ENCODE peak calls at places on chromosomes 2 and 18, in five cellular contexts. O is neuronal stem cell, Q is right cardiac atrium, N is upper lobe of right lung, J is kidney. X is an unnamed sample. For H3K9me3, the result is how much of the 10 kb centered on the place peaks cover.

GRCh38 chr18:48938827-48939367 is 11.9 kb downstream of the SMAD7 start:
- DNase-seq in N (peak), Q (peak), J (peak), O (no peak), X (no peak)

GRCh38 chr2:112811841-112812306 is 24.7 kb downstream of the IL1B start:
- DNase-seq in J (no peak), Q (no peak), N (no peak), O (no peak), X (no peak)

GRCh38 chr2:105631011-105631410 is 113.7 kb upstream of the NCK2 start:
- DNase-seq in J (no peak), N (no peak), O (no peak), Q (no peak), X (no peak)

GRCh38 chr18:13568443-13569392 is 157.6 kb downstream of the FAM210A start:
- DNase-seq in Q (peak), J (no peak), N (no peak), O (no peak), X (no peak)

GRCh38 chr18:6355789-6356589 is 58.7 kb downstream of the L3MBTL4 start:
- DNase-seq in N (no peak), Q (no peak), O (no peak), J (no peak), X (no peak)

GRCh38 chr2:151350579-151351195 is 6.7 kb upstream of the TNFAIP6 start:
- DNase-seq in N (no peak), J (no peak), O (no peak), Q (no peak), X (no peak)

GRCh38 chr2:127044977-127045654 is 61.8 kb downstream of the BIN1 start:
- DNase-seq in N (no peak), Q (no peak), J (peak), O (no peak), X (no peak)

GRCh38 chr2:5501807-5502206 is 190.4 kb upstream of the SOX11 start:
- DNase-seq in J (no peak), Q (no peak), N (no peak), O (no peak), X (no peak)

GRCh38 chr2:27356056-27356381 is 545 bp downstream of the GTF3C2 start:
- DNase-seq in O (no peak), N (peak), J (peak), Q (peak), X (peak)

GRCh38 chr2:143607446-143608110 is 478.4 kb downstream of the ARHGAP15 start:
- DNase-seq in Q (no peak), O (no peak), J (no peak), N (no peak), X (no peak)

GRCh38 chr2:29663266-29663665 is 258.1 kb downstream of the ALK start:
- DNase-seq in J (no peak), N (no peak), O (no peak), Q (no peak), X (no peak)

GRCh38 chr2:42361728-42362298 is 796 bp upstream of the COX7A2L start:
- DNase-seq in N (no peak), Q (no peak), J (no peak), O (no peak), X (no peak)

GRCh38 chr2:98191880-98192279 is 104.9 kb downstream of the VWA3B start:
- DNase-seq in O (no peak), J (no peak), N (no peak), Q (no peak), X (no peak)

GRCh38 chr18:48961547-48961946 is 10.8 kb upstream of the SMAD7 start:
- DNase-seq in J (no peak), Q (no peak), N (no peak), O (no peak), X (no peak)

GRCh38 chr2:42567389-42567788 is 1.0 kb upstream of the MTA3 start:
- DNase-seq in J (no peak), O (no peak), Q (no peak), N (no peak), X (no peak)

GRCh38 chr2:202452744-202453143 is 76.6 kb downstream of the BMPR2 start:
- DNase-seq in J (no peak), Q (no peak), N (no peak), O (no peak), X (no peak)

GRCh38 chr18:14086459-14087231 is 45.6 kb downstream of the ZNF519 start:
- DNase-seq in Q (no peak), N (no peak), O (peak), J (no peak), X (no peak)

GRCh38 chr2:205060269-205060668 is 515.0 kb downstream of the PARD3B start:
- DNase-seq in J (no peak), Q (no peak), N (no peak), O (no peak), X (no peak)

GRCh38 chr2:162732946-162733698 is 105.4 kb downstream of the KCNH7 start:
- DNase-seq in Q (no peak), N (no peak), J (no peak), O (no peak), X (no peak)

GRCh38 chr2:105990624-105991023 is 203.5 kb downstream of the UXS1 start:
- DNase-seq in Q (no peak), O (no peak), J (no peak), N (no peak), X (no peak)

GRCh38 chr18:74896390-74896991 is 298.8 kb downstream of the ZNF407 start:
- DNase-seq in O (no peak), N (peak), J (no peak), Q (peak), X (peak)

GRCh38 chr2:27255187-27255586 is 7.7 kb downstream of the SLC30A3 start:
- DNase-seq in O (no peak), Q (no peak), J (no peak), N (no peak), X (no peak)

GRCh38 chr2:144875996-144876395 is 356.1 kb upstream of the ZEB2 start:
- DNase-seq in Q (no peak), N (no peak), J (no peak), O (no peak), X (no peak)

GRCh38 chr18:61435064-61435652 is 101.9 kb downstream of the CDH20 start:
- DNase-seq in Q (no peak), N (no peak), O (no peak), J (no peak), X (no peak)

GRCh38 chr2:44459754-44460153 is 98.0 kb downstream of the CAMKMT start:
- DNase-seq in N (no peak), Q (no peak), J (no peak), O (no peak), X (no peak)

GRCh38 chr2:96760036-96760985 is at the start of gene CNNM4:
- DNase-seq in O (peak), J (peak), Q (peak), N (peak), X (peak)

GRCh38 chr2:111209045-111209514 is 88.4 kb downstream of the BCL2L11 start:
- DNase-seq in N (no peak), J (no peak), O (no peak), Q (no peak), X (no peak)

GRCh38 chr2:168694876-168695275 is 107.6 kb upstream of the NOSTRIN start:
- DNase-seq in Q (no peak), J (no peak), O (no peak), N (no peak), X (no peak)

GRCh38 chr2:233460726-233461431 is 105.7 kb downstream of the USP40 start:
- DNase-seq in Q (peak), O (no peak), N (no peak), J (peak), X (no peak)

DNA sequence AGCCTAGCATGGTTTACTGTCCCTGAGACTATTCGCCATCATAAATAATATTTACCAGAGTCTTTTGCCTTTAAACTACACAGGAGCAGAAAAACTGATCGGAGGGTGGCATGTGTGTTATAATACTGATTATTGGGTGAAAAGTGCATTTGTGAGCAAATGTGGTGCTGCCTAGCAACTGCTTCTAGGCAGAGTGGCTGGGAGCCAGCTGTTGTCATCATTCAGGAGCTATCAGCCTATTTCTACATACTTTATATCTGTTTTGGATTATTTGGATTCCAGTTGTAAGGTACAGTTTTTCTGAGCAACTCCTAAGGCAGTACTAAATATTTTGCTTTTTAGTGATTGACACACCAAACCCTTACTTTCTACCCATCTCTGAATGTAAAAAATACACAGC is 75.0 kb upstream of the MSTN start:
- DNase-seq in N (no peak), O (no peak), Q (peak), J (no peak), X (no peak)
- H3K9me3 ChIP-seq in N (under half), O (under half), Q (under half), J (under half), X (under half)

GRCh38 chr2:89834306-89834705 is 1142.8 kb downstream of the RPIA start:
- DNase-seq in J (no peak), N (no peak), O (no peak), Q (no peak), X (no peak)
- H3K9me3 ChIP-seq in J (under half), N (under half), O (under half), Q (under half), X (half or more)

GRCh38 chr2:87401726-87402345 is 346.1 kb upstream of the PLGLB2 start:
- DNase-seq in N (no peak), Q (peak), J (peak), O (no peak), X (no peak)
- H3K9me3 ChIP-seq in N (under half), Q (under half), J (under half), O (under half), X (under half)

DNA sequence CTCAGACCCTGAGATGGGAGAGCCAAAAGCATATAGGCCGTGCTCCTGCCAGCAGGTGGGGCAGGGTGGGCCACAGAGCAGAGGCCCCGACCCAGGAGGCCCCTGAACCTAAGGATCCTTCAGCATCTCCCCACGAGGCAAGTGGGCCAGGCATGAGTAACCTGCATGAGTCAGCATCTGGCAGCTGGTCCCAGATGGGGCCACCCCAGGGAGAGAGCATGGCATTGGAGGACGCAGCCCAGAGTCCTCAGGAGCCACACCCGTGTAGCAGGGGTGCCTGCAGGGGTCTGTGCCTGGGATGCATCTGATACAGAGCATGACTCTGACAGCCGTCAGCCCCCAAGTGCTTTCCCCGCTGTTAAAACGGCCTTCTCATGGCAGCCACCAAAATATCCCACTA is 185.6 kb upstream of the SALL3 start:
- DNase-seq in Q (no peak), O (no peak), N (no peak), J (no peak), X (no peak)
- H3K9me3 ChIP-seq in Q (under half), O (under half), N (under half), J (under half), X (under half)

GRCh38 chr2:196649202-196649601 is 9.7 kb downstream of the CCDC150 start:
- DNase-seq in O (no peak), J (no peak), Q (no peak), N (no peak), X (no peak)
- H3K9me3 ChIP-seq in O (half or more), J (under half), Q (under half), N (under half), X (under half)

GRCh38 chr2:88683160-88684021 is 8.1 kb upstream of the RPIA start:
- DNase-seq in O (peak), N (no peak), J (no peak), Q (no peak), X (no peak)
- H3K9me3 ChIP-seq in O (under half), N (under half), J (under half), Q (under half), X (under half)

DNA sequence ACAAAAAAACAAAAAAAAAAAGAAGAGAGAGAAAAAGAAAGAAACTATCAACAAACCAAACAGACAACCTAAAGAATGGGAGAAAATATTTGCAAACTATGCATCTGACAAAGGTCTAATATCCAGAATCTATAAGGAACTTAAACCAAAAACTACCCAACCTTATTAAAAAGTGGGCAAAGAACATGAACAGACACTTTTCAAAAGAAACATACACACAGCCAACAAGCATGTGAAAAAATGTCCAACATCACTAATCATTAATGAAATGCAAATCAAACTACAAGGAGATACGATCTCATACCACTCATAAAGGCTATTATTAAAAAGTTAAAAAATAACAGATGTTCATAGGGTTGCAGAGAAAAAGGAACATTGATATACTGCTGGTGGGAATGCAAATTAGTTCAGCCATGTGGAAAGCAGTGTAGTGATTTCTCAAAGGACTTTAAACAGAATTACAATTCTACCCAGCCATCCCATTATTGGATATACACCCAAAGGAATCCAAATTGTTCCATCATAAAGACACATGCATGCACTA is 7.2 kb upstream of the POLE4 start:
- DNase-seq in N (no peak), J (no peak), Q (no peak), O (no peak), X (no peak)
- H3K9me3 ChIP-seq in N (under half), J (under half), Q (under half), O (under half), X (under half)

GRCh38 chr18:76943542-76944339 is 121.4 kb downstream of the ZNF236 start:
- DNase-seq in N (peak), J (no peak), Q (peak), O (no peak), X (no peak)
- H3K9me3 ChIP-seq in N (under half), J (under half), Q (under half), O (under half), X (under half)

GRCh38 chr2:81495556-81495955 is 1191.0 kb upstream of the LRRTM1 start:
- DNase-seq in J (no peak), Q (no peak), O (no peak), N (no peak), X (no peak)
- H3K9me3 ChIP-seq in J (under half), Q (under half), O (under half), N (under half), X (under half)

X was measured in T-helper 17 cell.